ENCODE peak calls at places on chromosomes 7 and 10, in four cellular contexts. One of them, this sample, is unnamed.

GRCh38 chr7:81173766-81174281 is 255.0 kb upstream of the SEMA3C start:
- DNase-seq in K562: no peak
- DNase-seq in HepG2: no peak
- DNase-seq in GM12878: no peak
- DNase-seq in this sample: no peak

GRCh38 chr7:127447326-127447945 is 54.9 kb upstream of the ZNF800 start:
- DNase-seq in K562: peak; percentile 74
- DNase-seq in GM12878: peak; percentile 28
- DNase-seq in HepG2: peak; percentile 64
- DNase-seq in this sample: peak; percentile 60

GRCh38 chr10:79399242-79399831 is 46.1 kb downstream of the ZCCHC24 start:
- DNase-seq in HepG2: no peak
- DNase-seq in GM12878: no peak
- DNase-seq in K562: peak; percentile 97
- DNase-seq in this sample: peak; percentile 58

GRCh38 chr10:104393387-104393786 is 39.8 kb downstream of the CFAP58 start:
- DNase-seq in HepG2: no peak
- DNase-seq in GM12878: no peak
- DNase-seq in K562: no peak
- DNase-seq in this sample: no peak

GRCh38 chr7:105399043-105399725 is 10.5 kb upstream of the SRPK2 start:
- DNase-seq in HepG2: peak; percentile 16
- DNase-seq in GM12878: no peak
- DNase-seq in K562: no peak
- DNase-seq in this sample: no peak

GRCh38 chr10:62014510-62014909 is 113.0 kb downstream of the ARID5B start:
- DNase-seq in HepG2: no peak
- DNase-seq in GM12878: no peak
- DNase-seq in K562: no peak
- DNase-seq in this sample: no peak

GRCh38 chr7:140509789-140510188 is 30.5 kb upstream of the MKRN1 start:
- DNase-seq in GM12878: no peak
- DNase-seq in HepG2: no peak
- DNase-seq in K562: no peak
- DNase-seq in this sample: no peak

GRCh38 chr10:7260912-7261700 is 149.7 kb downstream of the SFMBT2 start:
- DNase-seq in GM12878: no peak
- DNase-seq in K562: no peak
- DNase-seq in HepG2: no peak
- DNase-seq in this sample: no peak

GRCh38 chr7:133593561-133593960 is 340.7 kb downstream of the EXOC4 start:
- DNase-seq in K562: no peak
- DNase-seq in HepG2: no peak
- DNase-seq in GM12878: no peak
- DNase-seq in this sample: no peak

GRCh38 chr7:101238226-101239182 is 902 bp upstream of the CLDN15 start:
- DNase-seq in GM12878: no peak
- DNase-seq in K562: no peak
- DNase-seq in HepG2: no peak
- DNase-seq in this sample: no peak

GRCh38 chr10:133420579-133420978 is 3.8 kb downstream of the SPRN start:
- DNase-seq in GM12878: no peak
- DNase-seq in K562: no peak
- DNase-seq in HepG2: no peak
- DNase-seq in this sample: no peak

GRCh38 chr10:97733256-97733655 is 3.7 kb upstream of the ZFYVE27 start:
- DNase-seq in GM12878: no peak
- DNase-seq in K562: no peak
- DNase-seq in HepG2: no peak
- DNase-seq in this sample: no peak

GRCh38 chr10:43110318-43111071 is 27.8 kb upstream of the CSGALNACT2 start:
- DNase-seq in K562: no peak
- DNase-seq in HepG2: peak; percentile 9
- DNase-seq in GM12878: no peak
- DNase-seq in this sample: no peak
- TF ChIP-seq TARDBP in K562: no peak
- TF ChIP-seq TARDBP in HepG2: no peak
- TF ChIP-seq TARDBP in GM12878: no peak
- TF ChIP-seq TARDBP in this sample: no peak

DNA sequence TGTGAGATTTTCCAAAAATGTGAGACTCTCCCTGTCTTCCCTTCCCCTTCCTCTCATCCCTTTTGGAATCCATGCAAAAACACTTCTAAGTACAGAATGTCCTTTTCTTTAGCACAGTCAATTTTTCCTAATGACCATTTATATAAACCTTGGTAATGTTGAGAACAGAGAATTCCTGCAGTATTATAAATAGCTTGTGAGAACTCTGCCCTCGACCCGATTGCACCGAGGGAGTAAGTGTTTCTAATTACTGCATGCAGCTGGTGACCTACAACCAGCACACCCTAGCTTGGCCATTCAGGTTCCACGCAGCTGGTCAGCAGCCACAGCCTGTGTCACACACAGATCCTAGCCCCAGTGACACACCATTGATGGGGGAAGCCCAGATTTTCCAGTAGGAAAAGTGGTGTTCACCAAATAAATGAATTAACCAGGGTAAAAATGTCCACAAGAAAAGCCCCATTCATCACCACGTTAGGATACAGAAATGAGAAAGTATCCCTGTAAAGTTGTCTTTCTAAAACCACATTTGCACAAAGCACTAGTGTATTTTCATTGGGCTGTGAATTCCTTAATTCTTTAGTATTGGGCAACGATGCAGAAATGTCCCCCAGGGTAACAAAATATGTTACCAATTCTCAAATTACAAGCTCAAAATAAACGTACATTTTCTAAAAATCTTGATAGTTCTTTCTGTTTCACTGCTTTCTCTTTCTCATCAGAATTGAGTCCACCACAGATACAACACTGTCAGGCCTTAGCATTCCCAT is 499.0 kb upstream of the KLF6 start:
- DNase-seq in K562: no peak
- DNase-seq in GM12878: no peak
- DNase-seq in HepG2: no peak
- DNase-seq in this sample: no peak
- TF ChIP-seq TARDBP in K562: no peak
- TF ChIP-seq TARDBP in GM12878: no peak
- TF ChIP-seq TARDBP in HepG2: no peak
- TF ChIP-seq TARDBP in this sample: no peak

GRCh38 chr7:74300951-74301350 is 11.7 kb downstream of the CLIP2 start:
- DNase-seq in HepG2: no peak
- DNase-seq in K562: no peak
- DNase-seq in GM12878: no peak
- DNase-seq in this sample: no peak
- TF ChIP-seq TARDBP in HepG2: no peak
- TF ChIP-seq TARDBP in K562: no peak
- TF ChIP-seq TARDBP in GM12878: no peak
- TF ChIP-seq TARDBP in this sample: no peak

GRCh38 chr10:121531076-121531829 is 67.0 kb downstream of the FGFR2 start:
- DNase-seq in K562: no peak
- DNase-seq in HepG2: peak; percentile 84
- DNase-seq in GM12878: no peak
- DNase-seq in this sample: no peak
- TF ChIP-seq TARDBP in K562: no peak
- TF ChIP-seq TARDBP in HepG2: no peak
- TF ChIP-seq TARDBP in GM12878: no peak
- TF ChIP-seq TARDBP in this sample: no peak

DNA sequence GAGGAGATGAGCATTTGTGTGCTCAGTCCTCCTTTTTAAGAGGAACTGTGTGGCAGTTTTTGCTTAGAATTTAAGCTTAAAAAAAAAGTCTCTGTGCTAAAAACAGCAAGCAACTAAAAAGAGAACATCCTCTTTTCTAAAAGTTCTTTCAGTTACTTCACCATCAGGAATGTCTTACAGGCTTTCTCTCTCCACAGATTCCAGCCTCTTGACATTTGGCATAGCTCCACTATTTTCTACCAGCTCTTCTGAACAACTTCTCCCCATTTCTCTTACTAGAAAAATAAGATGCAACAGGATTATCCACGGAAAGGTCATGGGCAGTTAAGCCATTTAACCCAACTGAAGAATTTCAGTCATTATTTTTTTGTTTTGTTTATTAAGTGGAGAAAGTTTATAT is 13.2 kb downstream of the PCLO start:
- DNase-seq in K562: no peak
- DNase-seq in HepG2: no peak
- DNase-seq in GM12878: no peak
- DNase-seq in this sample: no peak
- TF ChIP-seq TARDBP in K562: no peak
- TF ChIP-seq TARDBP in HepG2: no peak
- TF ChIP-seq TARDBP in GM12878: no peak
- TF ChIP-seq TARDBP in this sample: no peak

DNA sequence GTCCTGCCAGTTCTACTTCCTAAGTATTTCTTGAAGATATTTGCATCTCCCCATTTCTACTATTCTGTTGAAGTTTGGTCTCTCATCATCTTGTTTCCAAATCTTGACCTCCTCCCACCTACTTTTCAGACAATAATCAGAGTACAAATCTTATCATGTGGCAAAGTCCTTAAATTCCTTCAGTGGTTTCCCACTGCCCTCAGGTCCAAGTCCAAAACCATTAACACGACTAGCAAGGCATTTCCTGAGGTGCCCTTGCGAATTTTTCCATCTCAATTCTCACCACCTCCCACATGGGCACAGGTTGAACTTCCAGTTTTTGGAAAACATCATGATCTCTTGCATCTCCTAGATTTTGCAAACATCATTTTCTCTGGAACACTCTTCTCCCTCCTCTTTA is 97.2 kb upstream of the CDK1 start:
- DNase-seq in GM12878: no peak
- DNase-seq in K562: no peak
- DNase-seq in HepG2: no peak
- DNase-seq in this sample: no peak
- TF ChIP-seq TARDBP in GM12878: no peak
- TF ChIP-seq TARDBP in K562: no peak
- TF ChIP-seq TARDBP in HepG2: no peak
- TF ChIP-seq TARDBP in this sample: no peak

GRCh38 chr10:19922236-19922963 is 106.2 kb downstream of the PLXDC2 start:
- DNase-seq in K562: no peak
- DNase-seq in GM12878: no peak
- DNase-seq in HepG2: no peak
- DNase-seq in this sample: no peak
- TF ChIP-seq TARDBP in K562: no peak
- TF ChIP-seq TARDBP in GM12878: no peak
- TF ChIP-seq TARDBP in HepG2: no peak
- TF ChIP-seq TARDBP in this sample: no peak